ENCODE peak calls at places on chromosome 5, in four cellular contexts. H is stomach, W is GM12865, B is D721Med. A is an unnamed sample.

GRCh38 chr5:52893863-52894262 is 95.3 kb upstream of the ITGA2 start:
- DNase-seq in H (no peak), W (no peak), B (no peak), A (no peak)

GRCh38 chr5:96703384-96703910 is 41.3 kb downstream of the CAST start:
- DNase-seq in H (peak), W (peak), B (no peak), A (peak)

GRCh38 chr5:64690417-64691151 is at the start of gene SHISAL2B:
- DNase-seq in H (no peak), W (no peak), B (peak), A (peak)

GRCh38 chr5:73820321-73820720 is 194.3 kb downstream of the ARHGEF28 start:
- DNase-seq in H (no peak), W (no peak), B (no peak), A (no peak)

GRCh38 chr5:150119421-150120061 is 33.2 kb upstream of the CSF1R start:
- DNase-seq in H (no peak), W (peak), B (no peak), A (no peak)

GRCh38 chr5:160970605-160971191 is 118.7 kb upstream of the ATP10B start:
- DNase-seq in H (no peak), W (peak), B (no peak), A (peak)

GRCh38 chr5:150562832-150563231 is 54.9 kb downstream of the NDST1 start:
- DNase-seq in H (no peak), W (peak), B (no peak), A (peak)

GRCh38 chr5:95963650-95964410 is 2.2 kb upstream of the ELL2 start:
- DNase-seq in H (no peak), W (peak), B (no peak), A (peak)

GRCh38 chr5:10826971-10827370 is 65.9 kb upstream of the DAP start:
- DNase-seq in H (no peak), W (no peak), B (no peak), A (no peak)

GRCh38 chr5:90997082-90997481 is 386.0 kb downstream of the ARRDC3 start:
- DNase-seq in H (no peak), W (no peak), B (no peak), A (no peak)

GRCh38 chr5:78929833-78930232 is 55.3 kb downstream of the ARSB start:
- DNase-seq in H (no peak), W (no peak), B (no peak), A (no peak)

GRCh38 chr5:116574682-116575634 is at the start of gene SEMA6A:
- DNase-seq in H (peak), W (peak), B (peak), A (peak)

GRCh38 chr5:50445281-50445949 is 4.3 kb upstream of the EMB start:
- DNase-seq in H (no peak), W (peak), B (no peak), A (no peak)

GRCh38 chr5:175263776-175264175 is 180.2 kb downstream of the DRD1 start:
- DNase-seq in H (no peak), W (no peak), B (no peak), A (no peak)

GRCh38 chr5:68381060-68381459 is 165.5 kb downstream of the PIK3R1 start:
- DNase-seq in H (no peak), W (no peak), B (no peak), A (no peak)

GRCh38 chr5:134692722-134693121 is 44.1 kb downstream of the SEC24A start:
- DNase-seq in H (no peak), W (no peak), B (no peak), A (no peak)

GRCh38 chr5:3182477-3182876 is 413.2 kb upstream of the IRX1 start:
- DNase-seq in H (no peak), W (no peak), B (no peak), A (no peak)

GRCh38 chr5:155532621-155533314 is 519.2 kb downstream of the KIF4B start:
- DNase-seq in H (no peak), W (no peak), B (no peak), A (peak)

GRCh38 chr5:9363026-9363793 is 182.7 kb downstream of the SEMA5A start:
- DNase-seq in H (no peak), W (peak), B (no peak), A (peak)

GRCh38 chr5:112697301-112697700 is 40.4 kb upstream of the APC start:
- DNase-seq in H (no peak), W (no peak), B (no peak), A (no peak)

DNA sequence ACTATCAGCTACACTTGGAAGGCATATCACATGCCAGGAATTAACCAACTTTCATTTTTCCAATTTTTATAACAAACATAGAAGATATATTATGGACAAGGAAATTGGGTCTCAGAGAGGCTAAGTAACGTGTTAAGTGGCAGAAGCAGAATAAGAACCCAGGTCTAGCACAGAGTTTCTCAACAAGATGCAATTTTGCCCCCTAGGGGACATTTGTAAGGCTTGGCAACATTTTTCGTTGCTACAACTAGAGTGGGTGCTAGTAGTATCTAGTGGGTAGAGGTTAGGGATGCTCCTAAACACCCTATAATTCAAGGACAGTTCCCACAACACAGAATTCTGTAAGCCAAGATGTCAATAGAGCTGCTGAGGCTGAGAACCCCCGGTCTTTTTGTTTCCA is 180.6 kb downstream of the SNCAIP start:
- DNase-seq in H (no peak), W (peak), B (no peak), A (no peak)
- TF ChIP-seq CTCF in H (no peak), W (peak), B (peak), A (peak)

GRCh38 chr5:34833991-34834793 is 4.8 kb upstream of the TTC23L start:
- DNase-seq in H (no peak), W (no peak), B (no peak), A (no peak)
- TF ChIP-seq CTCF in H (no peak), W (no peak), B (no peak), A (no peak)

GRCh38 chr5:132736853-132737833 is at the start of gene KIF3A:
- DNase-seq in H (peak), W (peak), B (peak), A (peak)
- TF ChIP-seq CTCF in H (peak), W (peak), B (no peak), A (no peak)

GRCh38 chr5:104139840-104140239 is 577.3 kb upstream of the NUDT12 start:
- DNase-seq in H (no peak), W (no peak), B (no peak), A (no peak)
- TF ChIP-seq CTCF in H (no peak), W (no peak), B (no peak), A (no peak)

DNA sequence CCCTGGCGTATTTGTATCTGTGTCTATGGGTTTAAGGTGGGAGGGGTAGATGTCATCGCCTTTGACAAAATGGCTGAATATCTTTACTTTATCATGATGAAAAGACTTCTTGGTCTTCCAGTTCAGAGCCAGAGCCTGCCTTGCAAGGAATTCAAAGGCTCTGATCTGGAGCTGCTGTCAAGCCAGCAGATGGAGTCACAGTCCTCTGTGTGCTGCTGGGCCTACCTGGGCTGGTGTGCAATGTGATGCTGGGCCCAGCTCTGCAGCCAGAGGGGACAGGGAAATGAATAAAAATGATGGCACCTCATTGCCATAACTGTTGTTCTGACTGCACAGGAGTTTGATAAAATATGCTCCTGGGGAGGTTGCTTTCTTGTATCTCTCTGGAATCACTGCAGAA is 20.2 kb upstream of the HSPA9 start:
- DNase-seq in H (no peak), W (no peak), B (no peak), A (no peak)
- TF ChIP-seq CTCF in H (no peak), W (no peak), B (peak), A (peak)

DNA sequence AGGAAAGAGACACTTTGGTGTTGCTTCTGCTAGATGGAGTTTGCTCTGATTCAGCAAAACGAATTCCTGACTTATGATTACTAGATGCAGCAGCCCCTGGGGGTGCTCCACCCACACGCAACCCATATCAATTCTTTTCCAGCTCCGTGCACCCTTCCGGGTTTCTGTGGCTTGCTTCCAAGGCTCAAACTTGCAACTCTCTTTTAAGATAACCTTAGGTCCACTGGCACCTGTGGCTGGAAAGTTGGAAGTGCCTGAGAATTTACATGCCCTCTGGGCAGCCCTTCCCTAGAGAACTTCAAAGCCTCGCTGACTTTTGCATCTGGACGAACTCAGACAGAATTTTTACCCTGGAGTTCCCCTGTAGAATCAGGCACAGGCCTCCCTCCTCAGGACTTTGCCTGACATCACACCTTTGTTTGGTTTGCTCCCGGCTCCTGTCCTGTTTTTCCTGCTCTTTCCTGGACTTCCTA is 224.9 kb downstream of the SNX18 start:
- DNase-seq in H (peak), W (no peak), B (no peak), A (peak)
- TF ChIP-seq CTCF in H (peak), W (no peak), B (no peak), A (peak)

GRCh38 chr5:172648755-172649154 is 7.7 kb downstream of the NEURL1B start:
- DNase-seq in H (no peak), W (no peak), B (no peak), A (no peak)
- TF ChIP-seq CTCF in H (no peak), W (no peak), B (no peak), A (no peak)

GRCh38 chr5:25544652-25545249 is 900.0 kb upstream of the CDH10 start:
- DNase-seq in H (peak), W (peak), B (no peak), A (peak)
- TF ChIP-seq CTCF in H (no peak), W (peak), B (peak), A (peak)

DNA sequence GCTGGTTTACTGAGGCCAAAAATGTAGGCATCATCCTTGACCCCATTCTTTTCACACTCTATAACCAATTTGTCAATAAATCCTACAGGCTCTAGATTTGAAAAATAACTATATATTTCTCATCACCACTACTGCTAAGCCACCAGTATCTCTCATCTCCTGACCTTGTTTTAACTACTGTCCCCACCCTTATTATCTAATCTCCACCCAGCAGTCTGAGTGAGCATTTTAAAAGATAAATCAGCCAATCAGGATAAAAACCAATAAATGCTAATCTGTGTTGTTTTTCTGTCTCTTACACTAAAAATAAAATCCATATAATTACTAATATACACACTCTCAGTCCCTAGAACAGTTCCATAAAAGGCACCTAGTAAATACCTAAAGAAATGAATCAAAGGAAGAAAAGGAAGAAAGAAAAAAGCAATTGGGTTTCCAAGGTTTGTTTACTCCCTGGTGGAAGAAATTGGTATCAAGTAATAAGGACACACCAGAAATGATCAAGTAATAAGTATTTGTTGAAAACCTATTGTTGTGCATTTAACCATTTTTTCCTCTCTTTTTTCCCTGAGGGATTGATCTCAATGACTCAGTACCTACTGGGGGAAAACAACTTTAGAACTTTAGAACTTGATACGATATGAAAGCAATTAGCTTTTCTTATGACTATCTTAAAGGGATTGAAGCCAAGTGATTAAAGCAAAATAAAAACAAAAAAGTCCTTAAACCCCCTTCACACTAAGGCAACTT is 19.3 kb downstream of the MRPS27 start:
- DNase-seq in H (no peak), W (no peak), B (no peak), A (no peak)
- TF ChIP-seq CTCF in H (no peak), W (no peak), B (no peak), A (no peak)

A was measured in astrocyte of the spinal cord.